ENCODE peak calls at places on chromosome 13, in eight cellular contexts. One of them, this sample, is unnamed.

GRCh38 chr13:78185700-78186099 is 267.1 kb upstream of the EDNRB start:
- DNase-seq in tibial nerve: no peak
- DNase-seq in activated T-cell treated with anti-CD3 and anti-CD28 coated beads for 48 hours: no peak
- DNase-seq in activated CD4-positive, alpha-beta T cell treated with anti-CD3 and anti-CD28 coated beads, Interleukin-2, amount 10 ng/mL, durations not matched to agents 7 days and 5 days: no peak
- DNase-seq in iris pigment epithelial cell: no peak
- DNase-seq in activated T-helper 1 cell treated with Interleukin-2 at 50 U/mL for 16 hours: no peak
- DNase-seq in cardiac fibroblast: no peak
- DNase-seq in left lung: no peak
- DNase-seq in this sample: no peak

GRCh38 chr13:22369840-22370239 is 699.0 kb downstream of the FGF9 start:
- DNase-seq in tibial nerve: no peak
- DNase-seq in activated T-cell treated with anti-CD3 and anti-CD28 coated beads for 48 hours: no peak
- DNase-seq in activated CD4-positive, alpha-beta T cell treated with anti-CD3 and anti-CD28 coated beads, Interleukin-2, amount 10 ng/mL, durations not matched to agents 7 days and 5 days: no peak
- DNase-seq in iris pigment epithelial cell: no peak
- DNase-seq in activated T-helper 1 cell treated with Interleukin-2 at 50 U/mL for 16 hours: no peak
- DNase-seq in cardiac fibroblast: no peak
- DNase-seq in left lung: no peak
- DNase-seq in this sample: no peak

GRCh38 chr13:100333141-100333540 is 244.2 kb downstream of the PCCA start:
- DNase-seq in tibial nerve: no peak
- DNase-seq in activated T-cell treated with anti-CD3 and anti-CD28 coated beads for 48 hours: no peak
- DNase-seq in activated CD4-positive, alpha-beta T cell treated with anti-CD3 and anti-CD28 coated beads, Interleukin-2, amount 10 ng/mL, durations not matched to agents 7 days and 5 days: no peak
- DNase-seq in iris pigment epithelial cell: no peak
- DNase-seq in activated T-helper 1 cell treated with Interleukin-2 at 50 U/mL for 16 hours: no peak
- DNase-seq in cardiac fibroblast: no peak
- DNase-seq in left lung: no peak
- DNase-seq in this sample: no peak

GRCh38 chr13:113941571-113942191 is 32.2 kb downstream of the C13orf46 start:
- DNase-seq in tibial nerve: no peak
- DNase-seq in activated T-cell treated with anti-CD3 and anti-CD28 coated beads for 48 hours: no peak
- DNase-seq in activated CD4-positive, alpha-beta T cell treated with anti-CD3 and anti-CD28 coated beads, Interleukin-2, amount 10 ng/mL, durations not matched to agents 7 days and 5 days: no peak
- DNase-seq in iris pigment epithelial cell: peak
- DNase-seq in activated T-helper 1 cell treated with Interleukin-2 at 50 U/mL for 16 hours: no peak
- DNase-seq in cardiac fibroblast: no peak
- DNase-seq in left lung: no peak
- DNase-seq in this sample: no peak

GRCh38 chr13:97743946-97744345 is 209.5 kb upstream of the IPO5 start:
- DNase-seq in tibial nerve: no peak
- DNase-seq in activated T-cell treated with anti-CD3 and anti-CD28 coated beads for 48 hours: no peak
- DNase-seq in activated CD4-positive, alpha-beta T cell treated with anti-CD3 and anti-CD28 coated beads, Interleukin-2, amount 10 ng/mL, durations not matched to agents 7 days and 5 days: no peak
- DNase-seq in iris pigment epithelial cell: peak
- DNase-seq in activated T-helper 1 cell treated with Interleukin-2 at 50 U/mL for 16 hours: no peak
- DNase-seq in cardiac fibroblast: peak
- DNase-seq in left lung: no peak
- DNase-seq in this sample: no peak

GRCh38 chr13:39249971-39250370 is 211.7 kb downstream of the NHLRC3 start:
- DNase-seq in tibial nerve: no peak
- DNase-seq in activated T-cell treated with anti-CD3 and anti-CD28 coated beads for 48 hours: no peak
- DNase-seq in activated CD4-positive, alpha-beta T cell treated with anti-CD3 and anti-CD28 coated beads, Interleukin-2, amount 10 ng/mL, durations not matched to agents 7 days and 5 days: no peak
- DNase-seq in iris pigment epithelial cell: no peak
- DNase-seq in activated T-helper 1 cell treated with Interleukin-2 at 50 U/mL for 16 hours: no peak
- DNase-seq in cardiac fibroblast: no peak
- DNase-seq in left lung: no peak
- DNase-seq in this sample: no peak

GRCh38 chr13:92838786-92839185 is 387.8 kb upstream of the GPC6 start:
- DNase-seq in tibial nerve: no peak
- DNase-seq in activated T-cell treated with anti-CD3 and anti-CD28 coated beads for 48 hours: no peak
- DNase-seq in activated CD4-positive, alpha-beta T cell treated with anti-CD3 and anti-CD28 coated beads, Interleukin-2, amount 10 ng/mL, durations not matched to agents 7 days and 5 days: no peak
- DNase-seq in iris pigment epithelial cell: peak
- DNase-seq in activated T-helper 1 cell treated with Interleukin-2 at 50 U/mL for 16 hours: no peak
- DNase-seq in cardiac fibroblast: peak
- DNase-seq in left lung: no peak
- DNase-seq in this sample: no peak

GRCh38 chr13:107860284-107860683 is 355.1 kb downstream of the LIG4 start:
- DNase-seq in tibial nerve: no peak
- DNase-seq in activated T-cell treated with anti-CD3 and anti-CD28 coated beads for 48 hours: no peak
- DNase-seq in activated CD4-positive, alpha-beta T cell treated with anti-CD3 and anti-CD28 coated beads, Interleukin-2, amount 10 ng/mL, durations not matched to agents 7 days and 5 days: no peak
- DNase-seq in iris pigment epithelial cell: no peak
- DNase-seq in activated T-helper 1 cell treated with Interleukin-2 at 50 U/mL for 16 hours: no peak
- DNase-seq in cardiac fibroblast: no peak
- DNase-seq in left lung: no peak
- DNase-seq in this sample: peak

GRCh38 chr13:45393941-45394570 is 24.1 kb downstream of the SLC25A30 start:
- DNase-seq in tibial nerve: no peak
- DNase-seq in activated T-cell treated with anti-CD3 and anti-CD28 coated beads for 48 hours: no peak
- DNase-seq in activated CD4-positive, alpha-beta T cell treated with anti-CD3 and anti-CD28 coated beads, Interleukin-2, amount 10 ng/mL, durations not matched to agents 7 days and 5 days: peak
- DNase-seq in iris pigment epithelial cell: peak
- DNase-seq in activated T-helper 1 cell treated with Interleukin-2 at 50 U/mL for 16 hours: no peak
- DNase-seq in cardiac fibroblast: peak
- DNase-seq in left lung: no peak
- DNase-seq in this sample: peak

GRCh38 chr13:56755181-56755580 is 385.5 kb upstream of the PRR20A start:
- DNase-seq in tibial nerve: no peak
- DNase-seq in activated T-cell treated with anti-CD3 and anti-CD28 coated beads for 48 hours: no peak
- DNase-seq in activated CD4-positive, alpha-beta T cell treated with anti-CD3 and anti-CD28 coated beads, Interleukin-2, amount 10 ng/mL, durations not matched to agents 7 days and 5 days: no peak
- DNase-seq in iris pigment epithelial cell: no peak
- DNase-seq in activated T-helper 1 cell treated with Interleukin-2 at 50 U/mL for 16 hours: no peak
- DNase-seq in cardiac fibroblast: no peak
- DNase-seq in left lung: no peak
- DNase-seq in this sample: no peak

GRCh38 chr13:71274923-71275593 is 591.9 kb downstream of the DACH1 start:
- DNase-seq in tibial nerve: no peak
- DNase-seq in activated T-cell treated with anti-CD3 and anti-CD28 coated beads for 48 hours: no peak
- DNase-seq in activated CD4-positive, alpha-beta T cell treated with anti-CD3 and anti-CD28 coated beads, Interleukin-2, amount 10 ng/mL, durations not matched to agents 7 days and 5 days: no peak
- DNase-seq in iris pigment epithelial cell: no peak
- DNase-seq in activated T-helper 1 cell treated with Interleukin-2 at 50 U/mL for 16 hours: no peak
- DNase-seq in cardiac fibroblast: no peak
- DNase-seq in left lung: no peak
- DNase-seq in this sample: no peak